ENCODE peak calls at places on chromosomes 16 and 17, in six cellular contexts. M is breast epithelium, Q is cardiac fibroblast, J is ascending aorta, C is OCI-LY7, S is colonic mucosa. Z is an unnamed sample.
A peak's percentile ranks its signal among the peaks of the same experiment; 100 is the strongest.

GRCh38 chr17:27625856-27626255 is 5.1 kb upstream of the LGALS9 start:
- DNase-seq in M (no peak), C (no peak), J (no peak), S (no peak), Q (no peak), Z (no peak)

GRCh38 chr16:20803192-20803560 is 3.1 kb downstream of the ERI2 start:
- DNase-seq in Q (no peak), S (no peak), M (no peak), J (no peak), C (no peak), Z (no peak)

GRCh38 chr17:66347661-66348604 is 45.5 kb downstream of the PRKCA start:
- DNase-seq in J (no peak), S (peak; percentile 70), M (no peak), C (no peak), Q (peak; percentile 76), Z (peak; percentile 38)

GRCh38 chr17:65495255-65496060 is 66.0 kb downstream of the AXIN2 start:
- DNase-seq in M (no peak), S (peak; percentile 31), Q (no peak), J (peak; percentile 56), C (no peak), Z (no peak)

GRCh38 chr16:64969221-64969620 is 152.6 kb downstream of the CDH11 start:
- DNase-seq in S (no peak), C (no peak), Q (peak; percentile 63), J (no peak), M (no peak), Z (peak; percentile 68)

GRCh38 chr17:82720204-82720603 is 3.7 kb downstream of the FN3KRP start:
- DNase-seq in M (no peak), J (no peak), S (no peak), C (no peak), Q (no peak), Z (no peak)

GRCh38 chr17:62319846-62320245 is 60.5 kb upstream of the EFCAB3 start:
- DNase-seq in C (no peak), M (no peak), S (no peak), Q (no peak), J (no peak), Z (no peak)

GRCh38 chr16:22189473-22190168 is 16.5 kb upstream of the EEF2K start:
- DNase-seq in Q (peak; percentile 47), S (peak; percentile 88), C (peak; percentile 79), M (peak; percentile 87), J (peak; percentile 76), Z (peak; percentile 46)

GRCh38 chr17:57130708-57131461 is 45.8 kb downstream of the AKAP1 start:
- DNase-seq in Q (peak; percentile 83), S (peak; percentile 90), C (peak; percentile 86), M (peak; percentile 87), J (peak; percentile 91), Z (peak; percentile 84)

DNA sequence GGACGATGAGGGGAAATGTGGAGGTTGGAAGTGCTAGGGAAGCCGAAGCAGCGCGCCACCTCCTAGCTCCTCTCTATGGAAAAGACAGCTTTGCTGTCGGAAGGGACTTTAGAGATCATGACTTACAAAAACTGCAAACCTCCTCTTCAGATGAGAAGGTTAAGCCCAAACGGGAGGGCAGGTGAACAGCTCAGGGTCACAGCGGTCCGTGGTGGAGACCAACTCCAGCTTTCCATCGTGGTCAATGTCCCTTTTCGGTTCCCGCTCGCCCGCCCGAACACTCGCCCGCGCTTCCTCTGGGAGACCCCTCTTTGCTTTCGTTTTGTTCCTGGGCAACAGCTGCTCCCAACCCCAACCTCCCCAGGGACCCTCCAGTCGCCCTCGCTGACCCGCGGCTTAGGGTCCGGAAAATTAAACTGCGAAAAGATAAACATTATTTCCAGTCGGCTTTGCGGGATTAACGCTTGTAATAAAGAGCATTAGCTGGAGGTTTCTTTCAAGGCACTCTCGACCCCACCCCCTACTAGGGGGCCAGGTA is 7.7 kb downstream of the IRX6 start:
- DNase-seq in J (no peak), M (no peak), Q (no peak), C (no peak), S (no peak), Z (no peak)
- H3K4me3 ChIP-seq in J (peak overlapping the region; percentile 41), M (no peak overlapping the region), Q (no peak overlapping the region), C (no peak overlapping the region), S (no peak overlapping the region), Z (no peak overlapping the region)

GRCh38 chr17:2351269-2351668 is 14.0 kb downstream of the SGSM2 start:
- DNase-seq in S (no peak), C (no peak), Q (no peak), M (peak; percentile 50), J (no peak), Z (no peak)
- TF ChIP-seq CTCF in S (no peak), C (no peak), Q (no peak), M (no peak), J (no peak), Z (no peak)

GRCh38 chr17:17839792-17840707 is 3.3 kb upstream of the SREBF1 start:
- DNase-seq in J (peak; percentile 92), Q (peak; percentile 90), S (peak; percentile 92), C (peak; percentile 90), M (peak; percentile 90), Z (peak; percentile 87)

GRCh38 chr17:17836818-17837379 is at the start of gene SREBF1:
- DNase-seq in J (no peak), Q (peak; percentile 54), S (peak; percentile 79), C (peak; percentile 77), M (no peak), Z (peak; percentile 44)

GRCh38 chr17:17836250-17836817 is 452 bp downstream of the SREBF1 start:
- DNase-seq in J (peak; percentile 98), S (peak; percentile 99), Q (peak; percentile 95), C (peak; percentile 98), M (peak; percentile 98), Z (peak; percentile 95)

GRCh38 chr17:17837380-17837821 is 615 bp upstream of the SREBF1 start:
- DNase-seq in J (peak; percentile 76), C (peak; percentile 53), M (no peak), S (peak; percentile 66), Q (peak; percentile 91), Z (peak; percentile 92)

GRCh38 chr17:17837966-17838962 is 1.5 kb upstream of the SREBF1 start:
- DNase-seq in J (no peak), C (peak; percentile 14), M (no peak), S (peak; percentile 86), Q (peak; percentile 76), Z (peak; percentile 46)
- H3K4me3 ChIP-seq in J (no peak overlapping the region), C (no peak overlapping the region), M (no peak overlapping the region), S (no peak overlapping the region), Q (no peak overlapping the region), Z (no peak overlapping the region)

GRCh38 chr16:3946604-3947180 is 66.2 kb upstream of the CREBBP start:
- DNase-seq in Q (no peak), S (no peak), C (no peak), M (no peak), J (no peak), Z (no peak)

GRCh38 chr16:3949287-3949686 is 68.8 kb upstream of the CREBBP start:
- DNase-seq in M (no peak), C (no peak), S (no peak), Q (no peak), J (no peak), Z (peak; percentile 33)

GRCh38 chr16:3949946-3950342 is 69.4 kb upstream of the CREBBP start:
- DNase-seq in S (no peak), Q (no peak), J (no peak), M (no peak), C (no peak), Z (no peak)

GRCh38 chr16:3948378-3948995 is 68.0 kb upstream of the CREBBP start:
- DNase-seq in J (no peak), S (no peak), M (peak; percentile 7), Q (no peak), C (no peak), Z (no peak)

DNA sequence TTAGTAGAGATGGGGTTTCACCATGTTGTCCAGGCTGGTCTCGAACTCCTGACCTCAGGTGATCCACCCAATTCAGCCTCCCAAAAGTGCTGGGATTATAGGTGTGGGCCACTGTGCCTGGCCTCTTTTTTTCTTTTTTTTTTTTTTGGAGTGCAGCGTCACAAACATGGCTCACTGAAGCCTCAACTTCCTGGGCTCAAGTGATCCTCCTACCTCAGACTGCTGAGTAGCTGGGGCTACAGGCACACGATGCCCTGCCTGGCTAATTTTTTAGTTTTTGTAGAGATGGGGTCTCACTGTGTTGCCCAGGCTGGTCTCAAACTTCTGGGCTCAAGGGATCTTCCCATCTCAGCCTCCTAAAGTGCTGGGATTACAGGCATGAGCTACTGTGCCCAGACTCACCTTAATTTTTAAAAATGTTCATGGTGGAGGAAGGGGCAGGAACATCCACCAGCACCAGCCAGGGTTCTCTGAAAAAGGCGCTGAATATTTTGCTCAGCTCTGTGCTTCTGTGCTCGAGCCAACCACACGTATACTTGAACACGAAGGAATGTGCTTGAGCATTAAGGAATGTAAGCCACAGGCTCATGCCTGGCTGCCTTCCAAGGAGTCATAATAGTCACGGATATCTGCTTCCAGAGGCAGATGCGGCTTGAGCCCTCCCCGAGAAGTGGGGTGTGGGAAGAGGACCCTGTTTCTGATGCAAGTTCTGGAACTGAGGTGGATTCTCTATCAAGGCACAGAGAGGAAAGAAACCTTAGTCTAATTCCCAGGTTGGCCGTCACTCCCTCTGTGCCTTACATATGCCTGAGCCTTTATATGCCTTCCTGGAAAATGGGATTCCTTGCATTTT is 65.5 kb upstream of the CREBBP start:
- DNase-seq in Q (peak; percentile 99), M (peak; percentile 67), C (no peak), J (peak; percentile 88), S (no peak), Z (peak; percentile 98)
- TF ChIP-seq CTCF in Q (no peak), M (no peak), C (no peak), J (no peak), S (no peak), Z (no peak)

DNA sequence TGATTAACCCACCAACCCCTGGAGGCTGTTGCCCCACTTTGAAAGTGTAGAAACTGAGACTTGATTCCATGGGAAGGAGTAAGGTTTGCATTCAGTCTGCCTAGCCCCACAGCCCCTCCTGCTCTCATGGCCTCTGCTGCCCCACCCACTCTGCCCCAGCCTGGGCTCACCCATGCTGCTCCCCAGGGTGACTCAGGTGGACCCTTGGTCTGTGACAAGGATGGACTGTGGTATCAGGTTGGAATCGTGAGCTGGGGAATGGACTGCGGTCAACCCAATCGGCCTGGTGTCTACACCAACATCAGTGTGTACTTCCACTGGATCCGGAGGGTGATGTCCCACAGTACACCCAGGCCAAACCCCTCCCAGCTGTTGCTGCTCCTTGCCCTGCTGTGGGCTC is 6.5 kb downstream of the PRSS41 start:
- DNase-seq in M (no peak), Q (no peak), J (no peak), S (no peak), C (no peak), Z (no peak)
- H3K4me3 ChIP-seq in M (no peak overlapping the region), Q (no peak overlapping the region), J (no peak overlapping the region), S (no peak overlapping the region), C (no peak overlapping the region), Z (no peak overlapping the region)

DNA sequence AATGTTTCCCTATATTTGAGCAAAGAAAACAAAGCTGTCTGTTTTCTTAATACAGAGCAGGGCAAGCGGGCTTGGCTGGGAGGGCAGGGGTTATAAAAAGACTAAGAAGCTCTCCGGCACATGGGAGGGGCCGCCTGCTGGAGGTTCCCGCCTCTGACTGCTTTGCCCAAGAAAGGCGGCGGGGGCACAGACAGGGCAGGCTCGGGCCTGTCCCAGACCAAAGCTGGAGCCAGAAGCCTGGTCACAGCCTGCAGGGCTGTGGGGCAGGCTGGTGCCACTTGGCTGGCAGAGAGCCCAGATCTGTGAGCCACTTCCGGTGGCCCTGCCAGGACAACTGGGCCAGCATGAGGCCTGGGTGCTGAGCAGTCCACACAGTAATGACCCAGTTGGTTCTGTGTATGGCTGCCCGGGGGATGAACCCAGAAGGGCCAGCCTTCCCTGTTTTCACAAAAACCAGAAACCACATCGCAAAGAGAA is 89.4 kb downstream of the LITAF start:
- DNase-seq in S (peak; percentile 78), Q (peak; percentile 63), J (peak; percentile 99), M (peak; percentile 89), C (no peak), Z (peak; percentile 55)
- TF ChIP-seq CTCF in S (no peak), Q (peak; percentile 18), J (no peak), M (no peak), C (no peak), Z (peak; percentile 2)